ENCODE peak calls at places on chromosomes 6 and 20, in seven cellular contexts. X, K, D, A, N, U and Z are unnamed samples.

GRCh38 chr20:52889225-52889624 is 82.9 kb upstream of the TSHZ2 start:
- DNase-seq in N (no peak), D (no peak), A (peak), K (no peak), U (no peak), X (no peak), Z (no peak)

GRCh38 chr6:142693446-142693845 is 251.5 kb downstream of the HIVEP2 start:
- DNase-seq in D (no peak), U (no peak), A (peak), X (no peak), N (no peak), K (no peak), Z (no peak)

GRCh38 chr20:15900443-15900842 is 672.8 kb downstream of the KIF16B start:
- DNase-seq in K (no peak), U (no peak), D (no peak), X (no peak), N (no peak), A (peak), Z (no peak)

GRCh38 chr6:166419268-166419667 is 36.5 kb upstream of the MPC1 start:
- DNase-seq in X (peak), U (peak), A (peak), N (peak), D (peak), K (no peak), Z (no peak)

GRCh38 chr20:15823718-15824117 is 749.5 kb downstream of the KIF16B start:
- DNase-seq in U (no peak), X (no peak), D (no peak), N (no peak), K (no peak), A (no peak), Z (no peak)

GRCh38 chr6:53439556-53439955 is 90.8 kb upstream of the ELOVL5 start:
- DNase-seq in D (no peak), U (no peak), K (no peak), X (no peak), A (no peak), N (no peak), Z (no peak)

GRCh38 chr6:49515485-49516146 is 15.9 kb downstream of the GLYATL3 start:
- DNase-seq in X (no peak), A (no peak), U (no peak), K (no peak), D (no peak), N (no peak), Z (no peak)

GRCh38 chr6:136547336-136547735 is 2.9 kb downstream of the MAP7 start:
- DNase-seq in D (no peak), X (no peak), U (no peak), N (no peak), A (peak), K (peak), Z (no peak)

GRCh38 chr6:158143700-158144099 is 24.4 kb downstream of the SERAC1 start:
- DNase-seq in U (peak), X (no peak), N (peak), D (no peak), A (peak), K (no peak), Z (no peak)

GRCh38 chr6:143507358-143508145 is 4.0 kb downstream of the FUCA2 start:
- DNase-seq in A (no peak), K (no peak), D (no peak), U (peak), X (no peak), N (no peak), Z (no peak)

GRCh38 chr20:40568200-40568599 is 120.8 kb downstream of the MAFB start:
- DNase-seq in U (no peak), K (no peak), N (no peak), D (no peak), X (no peak), A (peak), Z (no peak)

GRCh38 chr6:167829513-167829912 is 2.8 kb downstream of the AFDN start:
- DNase-seq in X (no peak), A (no peak), U (no peak), N (no peak), D (no peak), K (no peak), Z (no peak)

GRCh38 chr6:30159988-30160387 is 1.0 kb downstream of the TRIM10 start:
- DNase-seq in D (no peak), A (no peak), N (no peak), K (no peak), X (no peak), U (no peak), Z (no peak)

GRCh38 chr6:16723833-16724232 is 37.4 kb downstream of the ATXN1 start:
- DNase-seq in X (no peak), D (no peak), N (no peak), A (peak), U (no peak), K (no peak), Z (no peak)